ENCODE peak calls at places on chromosomes 3 and 15, in six cellular contexts. L, Y, Q, E, K and U are unnamed samples.

GRCh38 chr3:134330895-134331810 is 43.1 kb downstream of the AMOTL2 start:
- DNase-seq in Q (no peak), L (no peak), K (peak), Y (peak), E (no peak), U (peak)

GRCh38 chr3:190281308-190282051 is 40.8 kb downstream of the CLDN1 start:
- DNase-seq in E (no peak), K (no peak), Q (no peak), L (no peak), Y (no peak), U (peak)

GRCh38 chr3:187852842-187853727 is 107.8 kb upstream of the BCL6 start:
- DNase-seq in E (peak), L (no peak), Q (no peak), K (no peak), Y (no peak), U (no peak)

GRCh38 chr15:90178468-90179435 is 22.4 kb upstream of the SEMA4B start:
- DNase-seq in Q (no peak), K (no peak), Y (no peak), L (no peak), E (no peak), U (no peak)

GRCh38 chr15:62647195-62647865 is 395.2 kb upstream of the TPM1 start:
- DNase-seq in L (no peak), E (peak), Q (no peak), Y (no peak), K (no peak), U (peak)

GRCh38 chr3:89113887-89114840 is 6.7 kb downstream of the EPHA3 start:
- DNase-seq in E (peak), K (no peak), Q (peak), Y (peak), L (no peak), U (peak)

GRCh38 chr15:85622432-85622831 is 172.3 kb downstream of the KLHL25 start:
- DNase-seq in Q (no peak), L (no peak), K (no peak), Y (no peak), E (no peak), U (no peak)

GRCh38 chr15:58952751-58953150 is 19.3 kb upstream of the SLTM start:
- DNase-seq in Y (no peak), Q (no peak), K (no peak), L (no peak), E (no peak), U (no peak)

DNA sequence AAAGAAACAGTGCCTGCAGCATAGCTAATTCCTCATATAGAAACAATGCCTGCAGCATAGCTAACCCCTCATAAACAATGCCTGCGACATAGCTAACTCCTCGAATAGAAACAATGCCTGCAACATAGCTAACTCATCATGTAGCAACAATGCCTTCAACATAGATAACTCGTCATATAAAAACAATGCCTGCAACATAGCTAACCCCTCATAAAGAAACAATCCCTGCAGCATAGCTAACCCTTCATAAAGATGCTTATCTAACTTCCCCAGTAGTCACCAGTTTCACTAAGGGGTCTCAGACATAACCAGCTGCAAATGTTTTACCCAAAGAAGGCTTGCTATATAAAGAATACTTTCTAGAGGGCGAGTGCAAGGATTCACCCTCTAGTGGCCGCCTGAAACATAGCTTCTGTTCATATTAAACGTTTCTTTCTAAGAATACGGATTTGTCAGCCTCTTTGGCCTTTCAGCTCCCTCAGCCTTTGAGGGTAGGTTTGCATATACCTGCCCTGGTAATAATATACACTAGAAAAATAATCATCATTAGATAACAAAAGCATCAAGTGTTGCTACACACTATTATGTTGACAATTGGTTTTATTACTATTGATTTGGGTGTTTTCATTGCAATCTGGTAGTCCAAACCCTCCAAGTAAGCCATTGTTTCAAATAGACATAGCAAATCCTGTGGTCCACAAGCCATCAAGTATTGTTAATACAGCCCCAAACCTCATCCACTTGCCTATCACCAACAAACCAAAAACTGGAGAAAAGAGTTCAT is 44.4 kb upstream of the FAN1 start:
- DNase-seq in L (no peak), E (no peak), Q (no peak), K (no peak), Y (no peak), U (no peak)
- TF ChIP-seq POLR2A in L (no peak), E (no peak), Q (no peak), K (no peak), Y (no peak), U (no peak)

GRCh38 chr15:70586241-70586640 is 177.1 kb downstream of the UACA start:
- DNase-seq in E (no peak), L (peak), K (peak), Q (no peak), Y (no peak), U (no peak)
- TF ChIP-seq POLR2A in E (no peak), L (no peak), K (no peak), Q (no peak), Y (no peak), U (no peak)

GRCh38 chr3:14853280-14853956 is 34.7 kb downstream of the FGD5 start:
- DNase-seq in Y (no peak), K (no peak), Q (peak), E (no peak), L (no peak), U (no peak)
- TF ChIP-seq POLR2A in Y (no peak), K (no peak), Q (no peak), E (no peak), L (no peak), U (no peak)

DNA sequence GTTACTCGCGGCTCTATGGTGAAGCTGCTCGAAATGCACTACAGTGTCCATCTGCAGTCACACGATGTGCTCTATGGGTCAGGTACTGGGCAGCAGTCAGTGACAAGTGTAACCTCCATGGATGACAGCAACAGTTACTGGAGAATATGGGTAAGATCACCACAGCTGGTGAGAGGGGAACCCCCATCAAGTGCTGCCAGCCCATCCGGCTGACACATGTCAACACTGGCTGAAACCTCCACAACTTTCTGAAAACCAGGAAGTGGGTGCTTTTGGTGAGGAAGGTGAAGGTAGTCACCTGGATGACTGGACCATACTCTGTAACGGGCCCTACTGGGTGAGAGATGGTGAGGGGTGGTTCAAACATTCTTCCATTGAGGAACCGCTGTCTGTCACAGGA is 87.4 kb upstream of the C15orf39 start:
- DNase-seq in E (peak), Y (no peak), K (no peak), Q (no peak), L (no peak), U (no peak)
- TF ChIP-seq POLR2A in E (no peak), Y (no peak), K (no peak), Q (no peak), L (no peak), U (no peak)

DNA sequence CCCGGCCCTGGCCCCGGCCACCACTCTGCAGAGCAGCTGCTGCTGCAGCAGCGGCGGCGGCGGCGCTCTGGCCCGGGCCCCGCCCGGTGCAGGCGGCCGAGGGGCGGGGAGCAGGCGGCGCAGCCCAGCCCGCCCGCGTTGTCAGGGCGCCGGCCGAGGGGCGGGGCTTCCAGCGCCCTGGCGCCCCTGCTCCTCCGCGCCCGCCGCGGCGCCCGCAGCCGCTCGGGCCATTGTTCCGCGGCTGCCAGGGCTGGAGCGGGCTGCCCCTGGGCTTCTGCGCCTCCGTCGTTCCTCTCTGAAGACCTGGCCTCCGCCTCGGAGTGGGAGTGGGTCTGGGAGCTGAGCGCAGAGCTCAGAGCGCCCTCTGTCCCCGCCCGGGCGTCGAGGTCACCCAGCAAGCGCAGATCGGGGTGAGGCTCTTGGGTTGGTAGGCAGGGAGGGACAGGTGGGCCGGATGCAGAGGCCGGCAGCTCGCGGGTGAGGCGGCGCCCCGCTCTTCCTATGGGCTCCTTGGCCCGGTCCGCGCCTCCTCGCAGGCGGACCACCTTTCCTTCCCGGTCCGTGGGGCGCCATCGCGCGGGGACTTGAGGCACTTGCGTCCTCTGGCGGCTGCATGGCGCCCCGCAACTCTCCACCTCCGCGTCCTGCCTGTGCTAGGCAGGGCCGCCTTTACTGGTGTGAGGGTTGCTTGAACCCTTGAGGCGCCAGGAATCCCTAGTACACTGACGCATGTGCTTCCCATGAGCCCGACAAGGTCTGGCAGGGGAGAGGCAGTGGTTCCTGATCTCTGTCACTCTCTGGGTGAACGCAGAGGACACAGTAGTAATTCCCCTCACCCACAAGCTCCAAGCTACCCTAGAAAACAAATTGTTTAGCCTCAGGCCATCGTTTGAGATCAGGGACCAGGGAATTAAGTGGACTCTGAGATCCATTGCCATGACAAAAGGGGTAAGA is at the start of gene LPCAT4:
- DNase-seq in K (peak), L (no peak), Q (peak), E (peak), Y (peak), U (peak)
- TF ChIP-seq POLR2A in K (no peak), L (no peak), Q (peak), E (peak), Y (peak), U (peak)

GRCh38 chr3:38232701-38233100 is 32.9 kb upstream of the SLC22A13 start:
- DNase-seq in L (no peak), K (no peak), E (no peak), Y (no peak), Q (no peak), U (no peak)

GRCh38 chr3:38226273-38226672 is 39.3 kb upstream of the SLC22A13 start:
- DNase-seq in Q (no peak), E (no peak), Y (no peak), L (no peak), K (no peak), U (no peak)

GRCh38 chr3:38224357-38224756 is 41.3 kb upstream of the SLC22A13 start:
- DNase-seq in Y (no peak), K (no peak), E (no peak), L (no peak), Q (no peak), U (no peak)

GRCh38 chr3:38229036-38229435 is 36.6 kb upstream of the SLC22A13 start:
- DNase-seq in Q (no peak), E (no peak), K (no peak), L (no peak), Y (no peak), U (no peak)

GRCh38 chr3:38227989-38228388 is 37.6 kb upstream of the SLC22A13 start:
- DNase-seq in E (no peak), L (no peak), Y (no peak), K (no peak), Q (no peak), U (no peak)
- TF ChIP-seq POLR2A in E (no peak), L (no peak), Y (no peak), K (no peak), Q (no peak), U (no peak)

GRCh38 chr15:75213212-75213767 is 11.6 kb downstream of the C15orf39 start:
- DNase-seq in L (no peak), K (no peak), Y (no peak), E (no peak), Q (no peak), U (no peak)

GRCh38 chr15:75211436-75212199 is 9.9 kb downstream of the C15orf39 start:
- DNase-seq in E (no peak), L (no peak), Y (no peak), K (no peak), Q (no peak), U (no peak)

GRCh38 chr15:75210867-75211266 is 9.2 kb downstream of the C15orf39 start:
- DNase-seq in Q (no peak), E (no peak), K (no peak), Y (no peak), L (no peak), U (no peak)

GRCh38 chr15:75213768-75214221 is 12.1 kb downstream of the C15orf39 start:
- DNase-seq in E (no peak), Y (no peak), L (no peak), K (no peak), Q (no peak), U (no peak)

GRCh38 chr15:75212200-75212858 is 10.6 kb downstream of the C15orf39 start:
- DNase-seq in K (no peak), L (no peak), Q (no peak), E (no peak), Y (no peak), U (no peak)
- TF ChIP-seq POLR2A in K (no peak), L (no peak), Q (no peak), E (no peak), Y (no peak), U (no peak)

GRCh38 chr3:63867225-63867624 is 3.6 kb downstream of the ATXN7 start:
- DNase-seq in E (no peak), K (no peak), Q (no peak), L (no peak), Y (no peak), U (no peak)

GRCh38 chr3:63861306-63861705 is 2.3 kb downstream of the THOC7 start:
- DNase-seq in L (no peak), E (no peak), Y (no peak), K (no peak), Q (no peak), U (no peak)

GRCh38 chr3:63862804-63863149 is 828 bp downstream of the THOC7 start:
- DNase-seq in K (no peak), L (no peak), Y (no peak), Q (no peak), E (no peak), U (no peak)

GRCh38 chr3:63864008-63864871 is 573 bp downstream of the ATXN7 start:
- DNase-seq in Y (no peak), Q (peak), E (peak), K (peak), L (no peak), U (peak)

GRCh38 chr3:63863150-63864007 is at the start of the genes ATXN7 and THOC7:
- DNase-seq in E (peak), L (no peak), Q (peak), Y (peak), K (peak), U (peak)
- TF ChIP-seq POLR2A in E (no peak), L (no peak), Q (no peak), Y (no peak), K (no peak), U (no peak)